ENCODE peak calls at places on chromosomes 13 and 19, in nine cellular contexts. V is HL-60, D is PC-9, B is fibroblast of lung, A is uterus, Z is ascending aorta, R is IMR-90, W is gastrocnemius medialis, P is breast epithelium. U is an unnamed sample.

GRCh38 chr19:5352229-5352763 is 11.7 kb upstream of the PTPRS start:
- DNase-seq in V (no peak), P (no peak), A (no peak), B (no peak), W (no peak), Z (no peak), D (peak), R (peak), U (no peak)

GRCh38 chr19:31969955-31970545 is 375.4 kb upstream of the ZNF507 start:
- DNase-seq in P (no peak), R (no peak), Z (no peak), B (peak), D (no peak), A (peak), W (no peak), V (no peak), U (no peak)

GRCh38 chr19:8641908-8642547 is 11.6 kb downstream of the NFILZ start:
- DNase-seq in B (peak), V (peak), D (no peak), A (no peak), W (no peak), P (no peak), Z (no peak), R (peak), U (no peak)

GRCh38 chr19:3950871-3951861 is 18.3 kb downstream of the NMRK2 start:
- DNase-seq in B (peak), Z (peak), A (no peak), D (no peak), R (no peak), P (no peak), V (no peak), W (peak), U (no peak)

GRCh38 chr19:21143846-21144245 is 2.0 kb downstream of the ZNF431 start:
- DNase-seq in W (no peak), P (no peak), A (no peak), V (no peak), R (no peak), B (no peak), D (peak), Z (no peak), U (no peak)

GRCh38 chr13:34409496-34410163 is 532.4 kb upstream of the NBEA start:
- DNase-seq in Z (no peak), D (no peak), W (no peak), V (no peak), R (no peak), A (no peak), P (no peak), B (no peak), U (no peak)

GRCh38 chr13:99382428-99383133 is 75.4 kb upstream of the GPR183 start:
- DNase-seq in A (no peak), B (no peak), W (no peak), P (no peak), R (no peak), Z (peak), D (no peak), V (no peak), U (no peak)

GRCh38 chr13:72656357-72656756 is 71.1 kb downstream of the MZT1 start:
- DNase-seq in P (no peak), W (no peak), R (no peak), V (no peak), B (no peak), Z (no peak), D (no peak), A (no peak), U (no peak)

GRCh38 chr13:114244637-114245036 is 9.9 kb downstream of the CDC16 start:
- DNase-seq in Z (no peak), D (no peak), P (no peak), A (no peak), R (no peak), V (no peak), W (no peak), B (no peak), U (no peak)

GRCh38 chr13:46172531-46172991 is 9.4 kb downstream of the LCP1 start:
- DNase-seq in W (no peak), R (no peak), Z (no peak), A (no peak), V (peak), D (no peak), B (no peak), P (no peak), U (no peak)

GRCh38 chr19:12664406-12665280 is 1.9 kb downstream of the MAN2B1 start:
- DNase-seq in V (no peak), W (no peak), D (no peak), A (no peak), P (no peak), R (no peak), Z (no peak), B (no peak), U (no peak)

GRCh38 chr13:59893261-59893660 is 270.5 kb downstream of the DIAPH3 start:
- DNase-seq in A (no peak), B (no peak), V (no peak), P (no peak), W (no peak), R (no peak), D (no peak), Z (no peak), U (no peak)

GRCh38 chr19:41320185-41320518 is 10.2 kb downstream of the CCDC97 start:
- DNase-seq in P (no peak), Z (no peak), R (no peak), W (no peak), B (no peak), D (no peak), V (no peak), A (no peak), U (no peak)

GRCh38 chr13:28820099-28821051 is at the start of gene MTUS2:
- DNase-seq in B (no peak), P (no peak), D (no peak), R (no peak), Z (no peak), W (no peak), A (no peak), V (no peak), U (no peak)

GRCh38 chr13:92354583-92354982 is 872.0 kb upstream of the GPC6 start:
- DNase-seq in W (no peak), A (no peak), D (no peak), R (no peak), B (peak), V (no peak), Z (no peak), P (no peak), U (no peak)

GRCh38 chr13:62158520-62158919 is 742.9 kb upstream of the PCDH20 start:
- DNase-seq in P (no peak), R (no peak), D (no peak), W (no peak), V (no peak), Z (no peak), A (no peak), B (no peak), U (no peak)

GRCh38 chr19:19115954-19116353 is 22.3 kb downstream of the TMEM161A start:
- DNase-seq in A (no peak), V (no peak), B (no peak), W (peak), R (no peak), P (no peak), D (no peak), Z (no peak), U (no peak)

GRCh38 chr13:99871249-99871898 is 100.2 kb downstream of the ZIC5 start:
- DNase-seq in P (no peak), B (no peak), V (no peak), Z (no peak), W (no peak), R (no peak), D (no peak), A (no peak), U (no peak)

GRCh38 chr13:108962652-108963051 is 333.2 kb downstream of the MYO16 start:
- DNase-seq in D (peak), V (no peak), Z (no peak), B (peak), R (no peak), P (no peak), W (no peak), A (no peak), U (no peak)

GRCh38 chr13:82800391-82800790 is 1081.9 kb downstream of the SLITRK1 start:
- DNase-seq in P (no peak), V (no peak), W (no peak), B (peak), A (no peak), D (no peak), Z (no peak), R (no peak), U (no peak)

GRCh38 chr13:93146584-93147292 is 79.9 kb upstream of the GPC6 start:
- DNase-seq in D (no peak), V (peak), R (peak), B (peak), Z (no peak), W (no peak), A (no peak), P (no peak), U (no peak)

GRCh38 chr19:42246869-42247630 is 4.6 kb upstream of the GSK3A start:
- DNase-seq in P (no peak), Z (no peak), B (no peak), V (no peak), W (no peak), D (no peak), A (peak), R (peak), U (no peak)

GRCh38 chr13:104414181-104414580 is 1348.0 kb upstream of the SLC10A2 start:
- DNase-seq in Z (no peak), R (no peak), W (no peak), B (no peak), A (no peak), V (no peak), D (no peak), P (no peak), U (no peak)

GRCh38 chr19:15254547-15254946 is 22.3 kb upstream of the EPHX3 start:
- DNase-seq in D (no peak), V (no peak), A (no peak), P (no peak), R (no peak), B (no peak), W (no peak), Z (no peak), U (no peak)

GRCh38 chr13:66835040-66835628 is 395.0 kb downstream of the PCDH9 start:
- DNase-seq in W (peak), Z (peak), D (no peak), P (no peak), R (peak), B (peak), V (no peak), A (peak), U (no peak)

GRCh38 chr19:57560049-57560491 is 407 bp upstream of the ZNF550 start:
- DNase-seq in A (peak), B (peak), V (no peak), D (peak), P (peak), Z (peak), W (peak), R (peak), U (no peak)

GRCh38 chr19:8243146-8243545 is 34.0 kb downstream of the CERS4 start:
- DNase-seq in B (no peak), D (no peak), W (no peak), V (no peak), Z (no peak), P (no peak), R (no peak), A (no peak), U (no peak)

GRCh38 chr13:66312312-66313087 is 917.6 kb downstream of the PCDH9 start:
- DNase-seq in Z (no peak), B (peak), D (no peak), V (no peak), A (no peak), P (no peak), R (peak), W (peak), U (no peak)

GRCh38 chr13:65959305-65959704 is 1270.8 kb downstream of the PCDH9 start:
- DNase-seq in V (no peak), R (peak), D (no peak), W (no peak), Z (no peak), B (no peak), A (no peak), P (no peak), U (no peak)

GRCh38 chr19:737591-738093 is 13.3 kb upstream of the MISP start:
- DNase-seq in R (peak), A (no peak), W (no peak), D (no peak), V (no peak), B (peak), P (no peak), Z (no peak), U (no peak)

GRCh38 chr13:32284927-32285632 is 30.1 kb downstream of the ZAR1L start:
- DNase-seq in V (no peak), D (no peak), W (no peak), B (peak), P (peak), R (peak), Z (peak), A (peak), U (no peak)

GRCh38 chr13:101416181-101417042 is at the start of gene NALCN:
- DNase-seq in A (no peak), Z (peak), B (peak), V (no peak), R (no peak), D (peak), P (no peak), W (no peak), U (no peak)

GRCh38 chr13:107590556-107590955 is 624.8 kb downstream of the LIG4 start:
- DNase-seq in A (no peak), V (no peak), B (peak), P (no peak), W (no peak), D (peak), Z (no peak), R (peak), U (no peak)

DNA sequence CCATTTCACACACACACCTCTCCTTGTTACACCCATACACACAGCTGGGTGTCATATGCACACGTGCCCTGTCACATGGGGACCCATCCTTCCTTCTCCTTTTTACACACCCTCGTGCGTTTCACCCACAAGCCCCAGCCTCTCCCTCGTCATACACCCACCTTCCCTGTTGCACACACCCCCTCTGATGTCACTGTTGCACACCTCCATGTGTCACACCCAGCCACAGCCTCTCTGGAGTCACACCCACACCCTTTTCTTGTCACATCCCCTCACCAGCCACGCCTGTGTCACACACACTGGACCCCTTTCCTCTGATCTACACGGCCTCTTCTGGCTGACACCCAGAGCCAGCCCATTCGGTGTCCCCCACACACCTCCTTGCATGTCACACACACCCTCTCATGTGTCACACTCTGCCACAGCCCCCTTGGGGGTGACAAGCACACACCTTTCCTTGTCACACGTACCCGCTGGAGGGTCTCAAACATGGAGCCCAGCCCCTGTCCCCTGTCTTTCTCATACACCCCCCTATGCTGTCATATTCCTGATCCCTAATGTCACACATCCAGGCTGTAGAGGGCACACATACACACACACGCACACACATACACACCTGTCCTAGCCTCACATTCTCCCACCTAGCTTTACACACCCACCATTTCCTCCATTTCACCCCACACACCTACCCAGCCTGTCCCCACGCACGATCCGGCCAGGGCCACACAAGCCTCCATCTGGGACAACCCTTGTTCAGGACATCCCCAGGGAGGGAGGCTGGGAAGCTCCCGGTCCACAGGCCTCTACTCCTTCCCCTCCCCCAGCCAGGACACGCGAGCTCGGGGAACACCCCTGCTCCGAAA is 1.4 kb downstream of the NOVA2 start:
- DNase-seq in D (no peak), A (no peak), Z (no peak), W (no peak), P (no peak), R (no peak), V (peak), B (no peak), U (no peak)
- H3K27ac ChIP-seq in D (no peak), A (peak), Z (no peak), W (peak), P (peak), R (no peak), V (no peak), B (no peak), U (no peak)

GRCh38 chr19:34502582-34503545 is 21.3 kb downstream of the WTIP start:
- DNase-seq in A (no peak), B (peak), V (no peak), P (peak), W (no peak), Z (peak), R (peak), D (no peak), U (no peak)

GRCh38 chr19:34503546-34504272 is 22.2 kb downstream of the WTIP start:
- DNase-seq in R (no peak), B (no peak), P (no peak), D (no peak), Z (peak), V (no peak), W (no peak), A (peak), U (no peak)

GRCh38 chr19:34501339-34502320 is 20.1 kb downstream of the WTIP start:
- DNase-seq in B (peak), Z (peak), V (peak), W (peak), D (peak), A (peak), P (peak), R (peak), U (peak)

GRCh38 chr19:34499155-34499834 is 17.7 kb downstream of the WTIP start:
- DNase-seq in R (no peak), D (no peak), V (no peak), Z (peak), B (no peak), A (no peak), P (no peak), W (no peak), U (no peak)

DNA sequence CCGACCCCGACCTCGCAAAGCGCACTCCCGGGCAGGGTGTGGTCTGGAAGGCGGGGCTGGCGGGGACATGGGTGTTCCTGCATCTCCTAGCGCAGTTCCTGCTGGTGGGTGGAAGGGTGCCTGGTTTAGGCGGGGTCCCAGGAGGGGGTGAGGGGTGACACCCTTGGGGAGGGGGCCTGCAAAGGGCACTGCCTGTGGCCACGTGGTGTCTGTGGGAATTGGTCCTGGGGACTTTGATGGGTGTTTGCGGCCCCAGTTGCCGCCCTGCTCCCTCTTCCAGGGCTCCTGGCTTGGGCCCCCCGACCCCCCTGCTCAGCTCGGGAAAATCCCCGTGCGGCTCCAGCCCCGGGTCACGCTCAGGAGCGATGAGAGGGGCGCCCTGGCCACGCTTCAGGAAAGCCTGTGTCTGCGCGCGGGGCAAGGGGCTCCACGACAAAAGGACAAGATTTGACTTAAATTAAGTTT is 19.1 kb downstream of the WTIP start:
- DNase-seq in W (no peak), B (no peak), D (no peak), Z (peak), R (no peak), A (no peak), P (no peak), V (no peak), U (no peak)
- H3K27ac ChIP-seq in W (no peak), B (no peak), D (no peak), Z (peak), R (no peak), A (peak), P (no peak), V (no peak), U (peak)

GRCh38 chr13:112875627-112876026 is 93.4 kb upstream of the MCF2L start:
- DNase-seq in W (no peak), D (no peak), A (no peak), P (no peak), Z (no peak), V (no peak), B (no peak), R (no peak), U (no peak)

GRCh38 chr13:112874751-112875300 is 94.2 kb upstream of the MCF2L start:
- DNase-seq in R (no peak), Z (peak), B (no peak), V (no peak), W (no peak), D (no peak), A (no peak), P (no peak), U (no peak)

GRCh38 chr13:112871742-112872141 is 97.3 kb upstream of the MCF2L start:
- DNase-seq in W (no peak), R (no peak), P (no peak), Z (peak), B (no peak), A (no peak), D (no peak), V (no peak), U (no peak)

GRCh38 chr13:112876305-112877000 is 92.6 kb upstream of the MCF2L start:
- DNase-seq in R (no peak), B (no peak), V (no peak), A (no peak), D (no peak), W (no peak), Z (no peak), P (no peak), U (no peak)

GRCh38 chr13:112873851-112874750 is 94.9 kb upstream of the MCF2L start:
- DNase-seq in R (peak), D (no peak), V (no peak), B (peak), A (peak), W (peak), P (peak), Z (peak), U (no peak)
- H3K27ac ChIP-seq in R (no peak), D (no peak), V (no peak), B (no peak), A (peak), W (peak), P (peak), Z (no peak), U (no peak)

GRCh38 chr19:38180071-38180470 is 44.0 kb downstream of the DPF1 start:
- DNase-seq in R (no peak), V (no peak), P (no peak), D (no peak), Z (no peak), B (no peak), W (no peak), A (no peak), U (no peak)
- H3K27ac ChIP-seq in R (no peak), V (no peak), P (no peak), D (no peak), Z (no peak), B (no peak), W (no peak), A (no peak), U (no peak)

GRCh38 chr19:9786819-9787218 is 18.3 kb upstream of the ZNF846 start:
- DNase-seq in B (no peak), W (no peak), D (no peak), R (no peak), A (no peak), Z (no peak), P (no peak), V (no peak), U (no peak)

GRCh38 chr19:9789066-9789465 is 20.5 kb upstream of the ZNF846 start:
- DNase-seq in W (no peak), Z (no peak), D (no peak), R (no peak), P (no peak), A (no peak), V (no peak), B (no peak), U (no peak)

GRCh38 chr19:9785367-9786331 is 17.1 kb upstream of the ZNF846 start:
- DNase-seq in P (peak), B (peak), A (peak), D (peak), Z (peak), R (peak), W (peak), V (no peak), U (peak)

GRCh38 chr19:9782282-9782681 is 13.7 kb upstream of the ZNF846 start:
- DNase-seq in P (no peak), B (no peak), Z (no peak), R (no peak), A (no peak), W (no peak), V (no peak), D (no peak), U (no peak)

GRCh38 chr19:9786342-9786741 is 17.8 kb upstream of the ZNF846 start:
- DNase-seq in W (no peak), Z (no peak), D (no peak), A (no peak), R (no peak), V (no peak), P (peak), B (no peak), U (no peak)
- H3K27ac ChIP-seq in W (peak), Z (peak), D (no peak), A (peak), R (peak), V (no peak), P (peak), B (peak), U (peak)